ENCODE peak calls at places on chromosome 7, in ten cellular contexts. D, Z, U, F, V, T, K, W, X and J are unnamed samples.

GRCh38 chr7:128833148-128833938 is 3.1 kb downstream of the FLNC start:
- DNase-seq in V (peak; percentile 88), U (no peak), K (peak; percentile 48), W (no peak), F (peak; percentile 90), Z (peak; percentile 69), X (peak; percentile 82), T (peak; percentile 94), D (no peak), J (peak; percentile 93)

GRCh38 chr7:118753464-118753863 is 529.0 kb downstream of the ANKRD7 start:
- DNase-seq in K (no peak), D (no peak), T (no peak), V (no peak), X (no peak), F (no peak), U (no peak), W (no peak), Z (no peak), J (no peak)

GRCh38 chr7:127250312-127251047 is 2.3 kb downstream of the GRM8 start:
- DNase-seq in D (no peak), Z (no peak), F (no peak), U (no peak), X (no peak), K (no peak), T (no peak), W (peak; percentile 4), V (no peak), J (no peak)

GRCh38 chr7:67692425-67692824 is 695.8 kb downstream of the TYW1 start:
- DNase-seq in K (no peak), T (no peak), V (no peak), X (no peak), U (no peak), D (no peak), F (peak; percentile 37), W (peak; percentile 6), Z (no peak), J (no peak)

GRCh38 chr7:151940048-151940845 is 16.0 kb upstream of the GALNTL5 start:
- DNase-seq in F (peak; percentile 87), Z (no peak), V (peak; percentile 62), W (peak; percentile 17), D (no peak), K (no peak), X (no peak), T (peak; percentile 72), U (no peak), J (no peak)

GRCh38 chr7:147245274-147245673 is 1128.7 kb downstream of the CNTNAP2 start:
- DNase-seq in D (no peak), V (peak; percentile 24), T (no peak), U (peak; percentile 1), Z (peak; percentile 51), K (peak; percentile 12), F (peak; percentile 50), X (no peak), W (peak; percentile 44), J (no peak)

GRCh38 chr7:29839302-29839701 is 33.0 kb downstream of the WIPF3 start:
- DNase-seq in X (peak; percentile 83), F (peak; percentile 64), K (peak; percentile 12), V (peak; percentile 66), D (no peak), W (peak; percentile 60), Z (no peak), T (peak; percentile 87), U (peak; percentile 32), J (peak; percentile 78)

GRCh38 chr7:41425926-41426325 is 277.0 kb downstream of the INHBA start:
- DNase-seq in T (no peak), F (peak; percentile 50), Z (no peak), K (no peak), X (no peak), U (peak; percentile 57), D (no peak), V (peak; percentile 92), W (no peak), J (no peak)

DNA sequence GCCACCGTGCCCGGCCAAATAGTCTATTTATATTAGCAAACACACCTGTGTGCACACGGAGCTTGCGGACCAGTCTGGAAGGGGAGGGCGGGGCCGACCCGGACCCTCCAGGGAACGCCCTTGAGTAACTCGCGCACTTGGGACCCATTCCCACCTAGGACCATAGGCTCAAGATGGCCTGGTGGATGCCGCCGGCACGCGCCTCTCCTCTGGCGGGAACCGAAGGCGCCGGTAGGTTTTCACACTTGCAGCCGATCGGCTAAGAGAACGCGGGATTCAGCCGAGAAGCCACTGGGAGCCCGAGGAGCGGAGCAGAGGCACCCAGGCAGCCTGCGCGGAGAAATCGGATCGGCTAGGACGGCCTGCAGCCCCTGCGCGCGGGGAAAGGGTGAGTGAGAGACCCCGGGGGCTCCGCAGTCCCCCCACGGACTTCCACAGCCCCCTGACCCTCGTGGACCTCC is 18.9 kb downstream of the IFT22 start:
- DNase-seq in K (no peak), F (peak; percentile 22), V (no peak), U (no peak), Z (peak; percentile 17), W (no peak), D (no peak), X (no peak), T (no peak), J (no peak)
- H3K9me3 ChIP-seq in K (no peaks in the 10 kb centered on the region), F (no peaks in the 10 kb centered on the region), V (peaks cover 31% of the 10 kb centered on the region), U (peaks cover 45% of the 10 kb centered on the region), Z (no peaks in the 10 kb centered on the region), W (peaks cover 15% of the 10 kb centered on the region), D (peaks cover 10% of the 10 kb centered on the region), X (peaks cover 3% of the 10 kb centered on the region), T (peaks cover 17% of the 10 kb centered on the region), J (no peaks in the 10 kb centered on the region)

DNA sequence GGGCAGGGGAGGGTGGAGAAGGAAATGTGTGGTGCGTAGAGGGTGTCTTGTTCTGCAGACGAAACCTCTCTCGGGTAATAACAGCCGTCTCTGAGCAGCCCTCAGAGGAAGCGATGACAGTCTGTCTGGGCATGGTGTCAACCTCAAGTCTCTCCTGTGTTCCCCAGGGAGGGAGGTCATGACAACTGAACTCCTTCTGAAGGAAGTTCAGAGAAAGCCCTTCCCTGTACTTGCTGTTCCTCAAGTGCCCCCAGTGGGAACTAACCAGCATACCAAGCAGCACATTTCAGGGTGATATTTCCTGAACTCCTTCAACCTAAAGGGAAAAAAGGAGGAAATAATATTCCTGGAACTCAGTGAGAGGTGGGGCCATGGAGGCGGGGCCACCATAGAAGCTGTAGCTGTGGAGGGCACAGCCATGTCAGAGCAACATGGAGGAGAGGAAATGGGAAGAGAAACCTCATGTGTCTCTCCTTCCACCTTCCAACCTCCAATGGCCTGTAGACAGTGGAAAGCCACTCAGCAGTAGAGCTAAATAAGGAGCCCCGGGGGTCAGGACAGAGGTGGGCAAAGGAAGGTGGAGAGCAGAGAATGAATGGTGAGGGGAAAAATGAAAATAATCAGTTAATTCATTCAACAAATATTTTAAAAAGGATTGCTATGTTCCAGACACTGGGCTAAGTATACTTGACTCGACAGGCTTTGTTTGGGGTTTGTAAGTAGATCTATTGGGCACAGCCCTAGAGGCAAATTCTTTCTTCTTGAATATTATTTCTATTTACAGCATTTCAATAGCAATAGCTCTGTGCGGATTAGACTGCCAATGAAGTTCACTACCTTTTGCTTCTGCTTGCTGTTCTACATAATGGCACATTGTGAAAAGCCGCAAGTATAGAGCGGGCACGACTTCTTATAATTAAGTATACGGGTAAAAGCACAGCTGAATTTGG is 61.0 kb upstream of the AOAH start:
- DNase-seq in X (peak; percentile 62), D (peak; percentile 54), V (no peak), K (peak; percentile 65), T (peak; percentile 76), W (no peak), U (no peak), Z (no peak), F (peak; percentile 57), J (peak; percentile 61)
- H3K27ac ChIP-seq in X (no peak overlapping the region), D (no peak overlapping the region), V (no peak overlapping the region), K (peak overlapping the region; percentile 24), T (no peak overlapping the region), W (no peak overlapping the region), U (no peak overlapping the region), Z (no peak overlapping the region), F (no peak overlapping the region), J (no peak overlapping the region)

DNA sequence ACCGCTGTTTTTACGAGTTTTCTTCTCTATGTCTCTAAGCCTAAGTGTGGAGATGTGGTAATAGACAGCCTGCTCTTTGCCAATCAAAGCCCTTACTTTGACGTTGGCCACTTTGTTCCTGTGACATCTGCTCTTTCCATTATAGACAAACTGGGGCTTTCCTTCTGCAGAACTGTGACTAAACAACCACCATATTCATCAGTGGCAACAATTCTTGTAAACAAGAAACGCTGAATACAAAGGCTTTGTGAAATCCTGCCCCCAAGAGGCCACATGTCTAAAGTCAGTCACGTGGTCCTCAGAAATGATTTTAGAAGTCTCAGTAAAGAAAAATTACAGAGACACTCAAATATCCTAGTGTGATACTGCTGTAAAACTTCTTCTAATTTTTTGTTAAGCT is 59.6 kb upstream of the CAPZA2 start:
- DNase-seq in W (peak; percentile 84), T (no peak), Z (peak; percentile 48), X (no peak), F (peak; percentile 71), U (no peak), V (peak; percentile 80), D (no peak), K (peak; percentile 32), J (peak; percentile 28)
- TF ChIP-seq CTCF in W (peak; percentile 68), T (peak; percentile 19), Z (peak; percentile 53), X (peak; percentile 36), F (peak; percentile 44), U (peak; percentile 55), V (peak; percentile 61), D (peak; percentile 42), K (peak; percentile 31), J (peak; percentile 32)

DNA sequence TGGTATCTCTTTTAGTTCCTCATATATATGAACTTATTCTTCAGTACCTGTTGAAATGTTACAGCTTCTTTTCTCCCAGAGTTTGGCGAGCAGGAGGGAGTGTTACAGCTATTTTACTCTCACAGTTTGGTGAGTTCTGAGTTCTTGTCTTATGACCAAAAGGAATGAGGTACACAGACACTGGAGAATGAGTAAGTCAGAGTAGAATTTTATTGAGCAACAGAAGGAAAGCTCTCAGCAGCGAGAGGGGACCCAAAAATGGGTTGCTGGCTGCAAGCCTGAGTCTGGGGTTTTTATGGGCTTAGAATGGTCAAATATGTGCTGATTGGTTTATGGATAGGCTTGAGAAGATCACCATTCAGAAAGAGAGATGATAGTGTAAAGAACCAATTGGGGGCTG is 175.2 kb downstream of the CDK14 start:
- DNase-seq in F (peak; percentile 20), K (no peak), Z (no peak), D (no peak), T (no peak), U (no peak), W (no peak), X (no peak), V (peak; percentile 61), J (no peak)
- H3K9me3 ChIP-seq in F (no peaks in the 10 kb centered on the region), K (no peaks in the 10 kb centered on the region), Z (no peaks in the 10 kb centered on the region), D (no peaks in the 10 kb centered on the region), T (no peaks in the 10 kb centered on the region), U (peaks cover 9% of the 10 kb centered on the region), W (no peaks in the 10 kb centered on the region), X (no peaks in the 10 kb centered on the region), V (peaks cover 5% of the 10 kb centered on the region), J (no peaks in the 10 kb centered on the region)